ENCODE peak calls at places on chromosome 5, in five cellular contexts. X, V, E, F and I are unnamed samples.

GRCh38 chr5:122097391-122097790 is 19.3 kb upstream of the LOX start:
- DNase-seq in V (no peak), F (no peak), E (no peak), X (no peak), I (no peak)

GRCh38 chr5:77492653-77493000 is 511 bp upstream of the WDR41 start:
- DNase-seq in E (no peak), X (no peak), V (no peak), F (no peak), I (no peak)

GRCh38 chr5:78781611-78782356 is 133.2 kb upstream of the LHFPL2 start:
- DNase-seq in V (no peak), X (no peak), F (no peak), E (no peak), I (no peak)

GRCh38 chr5:153974131-153974812 is 64.4 kb downstream of the FAM114A2 start:
- DNase-seq in X (peak), V (peak), E (peak), F (peak), I (peak)

GRCh38 chr5:52886206-52886605 is 98.5 kb downstream of the ITGA1 start:
- DNase-seq in F (no peak), V (no peak), X (no peak), E (no peak), I (no peak)

GRCh38 chr5:31270396-31270795 is 76.9 kb downstream of the CDH6 start:
- DNase-seq in E (peak), F (peak), V (peak), X (peak), I (no peak)

GRCh38 chr5:58825899-58826298 is 243.0 kb downstream of the RAB3C start:
- DNase-seq in E (no peak), X (no peak), V (no peak), F (no peak), I (no peak)

GRCh38 chr5:171543486-171543885 is 124.0 kb downstream of the FGF18 start:
- DNase-seq in X (no peak), F (no peak), V (no peak), E (no peak), I (no peak)

GRCh38 chr5:169828385-169828784 is 151.9 kb downstream of the INSYN2B start:
- DNase-seq in X (peak), F (no peak), E (no peak), V (no peak), I (no peak)

GRCh38 chr5:59528226-59528862 is 365.2 kb downstream of the PDE4D start:
- DNase-seq in V (no peak), F (no peak), E (no peak), X (peak), I (no peak)

GRCh38 chr5:56737918-56738606 is 77.3 kb upstream of the MAP3K1 start:
- DNase-seq in E (no peak), V (no peak), F (no peak), X (no peak), I (no peak)

GRCh38 chr5:164358531-164359259 is 853.3 kb downstream of the MAT2B start:
- DNase-seq in X (no peak), F (peak), V (no peak), E (no peak), I (no peak)

GRCh38 chr5:93294996-93295395 is 286.0 kb downstream of the NR2F1-AS1 start:
- DNase-seq in E (no peak), F (no peak), X (no peak), V (no peak), I (no peak)

GRCh38 chr5:553874-554273 is 29.6 kb upstream of the SLC9A3 start:
- DNase-seq in V (no peak), E (peak), X (peak), F (no peak), I (no peak)

GRCh38 chr5:83472508-83473343 is 1.2 kb downstream of the VCAN start:
- DNase-seq in E (peak), X (no peak), V (peak), F (no peak), I (peak)

GRCh38 chr5:116947691-116948528 is 373.3 kb upstream of the SEMA6A start:
- DNase-seq in V (peak), E (peak), X (peak), F (no peak), I (peak)

GRCh38 chr5:83844320-83845068 is 123.8 kb upstream of the HAPLN1 start:
- DNase-seq in X (no peak), E (no peak), V (peak), F (peak), I (peak)

GRCh38 chr5:170737591-170737990 is 45.9 kb upstream of the GABRP start:
- DNase-seq in E (no peak), X (no peak), F (no peak), V (no peak), I (no peak)

GRCh38 chr5:423233-423565 is 19.8 kb upstream of the EXOC3 start:
- DNase-seq in V (no peak), E (no peak), X (no peak), F (no peak), I (no peak)

GRCh38 chr5:5419291-5420210 is 2.9 kb upstream of the ICE1 start:
- DNase-seq in V (peak), X (peak), E (peak), F (peak), I (peak)

GRCh38 chr5:32088214-32088613 is 85.9 kb downstream of the GOLPH3 start:
- DNase-seq in X (no peak), E (no peak), F (no peak), V (no peak), I (no peak)

DNA sequence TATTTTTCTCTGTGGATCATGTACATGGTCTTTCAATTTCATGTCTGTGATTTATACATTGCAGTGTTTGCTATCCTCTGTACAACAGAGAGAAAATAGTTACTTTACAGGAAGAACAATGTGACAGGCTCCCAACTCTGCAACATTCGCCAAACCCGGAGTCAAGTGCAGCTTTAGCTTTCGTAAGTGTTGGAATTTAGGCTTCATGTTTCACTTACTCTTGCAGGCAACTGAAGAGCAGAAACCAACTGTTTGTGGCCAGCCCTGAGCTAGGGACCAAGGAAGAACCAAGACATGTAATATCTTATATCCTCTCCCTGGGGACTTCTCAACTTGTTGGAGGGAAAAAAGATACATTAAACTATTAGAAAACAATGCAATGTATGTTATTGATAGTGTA is 147.9 kb downstream of the C5orf15 start:
- DNase-seq in X (no peak), E (no peak), V (no peak), F (peak), I (no peak)
- TF ChIP-seq CTCF in X (no peak), E (no peak), V (no peak), F (no peak), I (no peak)

DNA sequence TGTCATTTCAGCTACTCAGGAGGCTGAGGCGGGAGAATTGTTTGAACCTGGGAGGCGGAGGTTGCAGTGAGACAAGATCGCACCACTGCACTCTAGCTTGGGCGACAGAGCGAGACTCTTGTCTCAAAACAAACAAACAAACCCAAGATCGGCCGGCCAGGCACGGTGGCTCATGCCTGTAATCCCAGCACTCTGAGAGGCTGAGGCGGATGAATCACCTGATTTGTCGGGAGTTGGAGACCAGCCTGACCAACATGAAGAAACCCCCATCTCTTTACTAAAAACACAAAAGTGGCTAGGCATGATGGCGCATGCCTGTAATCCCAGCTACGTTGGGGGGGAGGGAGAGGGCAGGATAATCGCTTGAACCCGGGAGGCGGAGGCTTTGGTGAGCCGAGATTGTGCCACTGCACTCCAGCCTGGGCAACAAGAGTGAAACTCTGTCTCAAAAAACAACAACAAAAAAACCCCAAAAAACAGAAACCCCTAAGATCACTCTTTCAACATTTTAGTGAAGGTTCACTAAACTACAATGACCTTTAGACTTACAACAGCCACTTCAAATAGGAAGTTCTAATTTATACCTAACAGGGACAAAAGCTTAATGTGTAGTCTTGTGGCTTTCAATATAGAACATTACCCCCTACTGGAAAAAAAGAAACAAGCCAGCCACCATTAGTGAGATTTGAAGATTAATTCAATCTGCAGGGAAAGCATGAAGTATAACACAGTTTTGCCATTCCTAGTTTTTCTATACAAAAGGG is 7.0 kb downstream of the HSPA9 start:
- DNase-seq in V (no peak), F (no peak), E (no peak), X (no peak), I (no peak)
- TF ChIP-seq CTCF in V (no peak), F (no peak), E (no peak), X (peak), I (no peak)

GRCh38 chr5:10607666-10608442 is 44.0 kb downstream of the ANKRD33B start:
- DNase-seq in V (peak), F (peak), E (peak), X (no peak), I (no peak)
- TF ChIP-seq CTCF in V (no peak), F (peak), E (no peak), X (no peak), I (peak)

GRCh38 chr5:81749562-81750307 is 1.2 kb downstream of the SSBP2 start:
- DNase-seq in E (no peak), X (peak), F (no peak), V (peak), I (peak)
- TF ChIP-seq CTCF in E (no peak), X (no peak), F (no peak), V (no peak), I (no peak)

GRCh38 chr5:132474881-132475511 is 15.6 kb downstream of the IRF1 start:
- DNase-seq in V (no peak), F (no peak), E (no peak), X (no peak), I (no peak)

GRCh38 chr5:132476853-132477729 is 13.5 kb downstream of the IRF1 start:
- DNase-seq in X (no peak), F (no peak), E (no peak), V (no peak), I (no peak)

GRCh38 chr5:132477784-132478497 is 12.6 kb downstream of the IRF1 start:
- DNase-seq in E (no peak), V (no peak), F (no peak), X (no peak), I (no peak)

GRCh38 chr5:132475531-132475930 is 15.0 kb downstream of the IRF1 start:
- DNase-seq in F (no peak), V (no peak), X (no peak), E (no peak), I (no peak)

GRCh38 chr5:132475939-132476852 is 14.4 kb downstream of the IRF1 start:
- DNase-seq in X (no peak), V (no peak), E (no peak), F (no peak), I (no peak)
- TF ChIP-seq CTCF in X (no peak), V (no peak), E (no peak), F (no peak), I (no peak)

GRCh38 chr5:108341866-108342265 is 40.0 kb downstream of the FBXL17 start:
- DNase-seq in E (no peak), F (no peak), V (no peak), X (no peak), I (no peak)

GRCh38 chr5:108340131-108340530 is 41.8 kb downstream of the FBXL17 start:
- DNase-seq in X (no peak), F (no peak), V (no peak), E (no peak), I (no peak)

GRCh38 chr5:108344103-108344822 is 37.6 kb downstream of the FBXL17 start:
- DNase-seq in F (no peak), V (no peak), E (no peak), X (no peak), I (no peak)

GRCh38 chr5:108345541-108346171 is 36.2 kb downstream of the FBXL17 start:
- DNase-seq in E (peak), V (peak), F (peak), X (peak), I (peak)
- TF ChIP-seq CTCF in E (peak), V (peak), F (peak), X (peak), I (peak)

DNA sequence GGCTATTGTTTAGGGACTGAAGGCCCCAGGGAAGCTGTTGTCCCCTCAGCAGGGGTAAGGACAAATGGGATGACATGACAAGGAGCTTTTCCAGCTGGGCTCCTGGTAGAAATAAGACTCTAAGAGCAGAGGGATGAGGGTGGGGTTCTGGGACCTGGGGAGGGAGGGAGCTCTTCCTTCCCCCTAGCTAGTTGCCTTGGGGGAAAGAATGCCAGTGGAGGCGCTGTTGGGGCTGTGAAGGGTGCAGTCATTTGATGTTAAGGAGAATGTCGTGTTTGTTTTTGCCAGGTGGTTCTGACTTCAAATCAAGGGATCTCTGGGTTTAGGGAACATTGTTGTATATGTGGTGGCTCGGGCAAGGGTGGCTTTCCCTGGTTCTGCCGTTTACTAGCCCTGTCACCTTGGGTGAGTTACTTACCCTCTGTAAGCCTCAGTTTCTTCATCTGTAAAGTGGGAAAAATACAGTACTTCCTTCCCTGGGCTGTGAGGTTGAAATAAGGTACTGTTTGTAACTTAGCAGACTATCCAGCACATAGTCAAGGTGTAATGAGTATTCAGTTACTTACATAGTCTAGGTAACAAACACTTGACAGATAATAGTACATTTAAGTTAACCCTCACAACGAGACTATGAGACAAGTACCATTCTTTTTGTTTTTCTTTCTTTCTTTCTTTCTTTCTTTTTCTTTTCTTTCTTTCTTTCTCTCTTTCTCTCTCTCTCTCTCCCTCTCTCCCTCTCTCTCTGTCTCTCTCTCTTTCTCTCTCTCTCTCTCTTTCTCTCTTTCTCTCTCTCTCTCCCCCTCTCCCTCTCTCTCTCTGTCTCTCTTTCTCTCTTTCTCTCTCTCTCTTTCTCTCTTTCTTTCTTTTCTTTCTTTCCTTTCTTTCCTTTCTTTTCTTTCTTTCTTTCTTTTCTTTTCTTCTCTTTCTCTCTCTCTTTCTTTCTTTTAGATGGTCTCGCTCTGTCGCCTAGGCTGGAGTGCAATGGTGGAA is 48.0 kb downstream of the WWC1 start:
- DNase-seq in F (no peak), E (no peak), V (no peak), X (peak), I (no peak)
- TF ChIP-seq CTCF in F (no peak), E (no peak), V (no peak), X (peak), I (peak)

DNA sequence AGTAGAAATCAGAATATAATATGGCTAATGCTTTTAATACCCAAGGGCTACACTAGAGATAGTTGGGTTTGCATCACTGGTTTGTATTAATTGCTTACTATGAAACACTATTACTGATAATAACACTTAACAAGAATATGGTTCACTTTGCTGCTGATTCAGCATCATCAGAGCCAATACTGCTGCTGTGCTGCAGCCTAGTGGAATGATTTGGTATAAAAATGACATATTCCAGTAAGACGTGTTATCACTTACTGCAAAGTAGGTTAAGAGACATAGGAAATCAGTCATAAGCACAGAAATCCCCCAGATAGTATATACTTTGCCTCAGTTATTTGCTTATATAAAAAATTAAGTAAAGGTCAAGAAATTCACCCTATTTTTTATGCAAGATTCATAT is 2.8 kb downstream of the CDH10 start:
- DNase-seq in V (no peak), E (peak), X (peak), F (no peak), I (no peak)
- TF ChIP-seq CTCF in V (no peak), E (peak), X (peak), F (peak), I (peak)